ENCODE peak calls at places on chromosomes 6 and 20, in five cellular contexts. R is GM13976, S is SJSA1, T is activated gamma-delta T cell, N is SW480. Q is an unnamed sample.

GRCh38 chr6:25088513-25088912 is 152.8 kb upstream of the RIPOR2 start:
- DNase-seq in T (no peak), N (no peak), S (no peak), R (no peak), Q (no peak)

GRCh38 chr20:3712279-3712873 is at the start of gene SIGLEC1:
- DNase-seq in N (no peak), S (no peak), R (no peak), T (no peak), Q (no peak)

GRCh38 chr20:25273046-25273445 is 25.2 kb downstream of the PYGB start:
- DNase-seq in R (no peak), N (no peak), T (no peak), S (no peak), Q (no peak)

GRCh38 chr6:73610444-73611275 is 43.1 kb downstream of the SLC17A5 start:
- DNase-seq in R (peak; percentile 44), T (no peak), N (peak; percentile 41), S (no peak), Q (peak; percentile 31)

GRCh38 chr6:37244430-37245310 is 12.9 kb upstream of the TBC1D22B start:
- DNase-seq in R (no peak), N (no peak), S (peak; percentile 83), T (no peak), Q (peak; percentile 100)

GRCh38 chr6:164243949-164244348 is 829.4 kb downstream of the QKI start:
- DNase-seq in T (no peak), S (no peak), R (no peak), N (no peak), Q (no peak)

GRCh38 chr6:35092362-35093117 is 48.6 kb downstream of the TCP11 start:
- DNase-seq in T (no peak), R (no peak), S (peak; percentile 91), N (no peak), Q (peak; percentile 40)

GRCh38 chr20:47453167-47453782 is 48.4 kb upstream of the NCOA3 start:
- DNase-seq in S (peak; percentile 81), N (peak; percentile 36), R (peak; percentile 74), T (no peak), Q (peak; percentile 87)

GRCh38 chr6:34928220-34928619 is 39.2 kb downstream of the ANKS1A start:
- DNase-seq in T (no peak), R (no peak), S (no peak), N (no peak), Q (no peak)